ENCODE peak calls at places on chromosomes 4 and X, in ten cellular contexts. Q is brain microvascular endothelial cell, K is Panc1, H is uterus, S is lung, J is transverse colon, C is A673, G is pancreas, B is tibial nerve, D is left ventricle myocardium inferior. I is an unnamed sample.

GRCh38 chrX:83906921-83907320 is 46.0 kb downstream of the CYLC1 start:
- DNase-seq in Q (no peak), K (no peak), H (no peak), S (no peak), J (no peak), C (no peak), G (no peak), B (no peak), D (no peak), I (no peak)

GRCh38 chr4:88738146-88738545 is 40.5 kb upstream of the NAP1L5 start:
- DNase-seq in Q (no peak), K (no peak), H (no peak), S (no peak), J (no peak), C (no peak), G (no peak), B (no peak), D (no peak), I (no peak)

GRCh38 chrX:96704661-96705060 is 20.0 kb downstream of the DIAPH2 start:
- DNase-seq in Q (no peak), K (no peak), H (no peak), S (no peak), J (no peak), C (no peak), G (no peak), B (no peak), D (no peak), I (no peak)

GRCh38 chrX:48711162-48711928 is 14.8 kb downstream of the SUV39H1 start:
- DNase-seq in Q (no peak), K (no peak), H (no peak), S (no peak), J (no peak), C (no peak), G (no peak), B (no peak), D (no peak), I (no peak)

GRCh38 chr4:6198278-6198677 is 2.1 kb downstream of the JAKMIP1 start:
- DNase-seq in Q (no peak), K (no peak), H (no peak), S (no peak), J (no peak), C (no peak), G (no peak), B (no peak), D (no peak), I (no peak)

GRCh38 chr4:137576437-137576836 is 44.1 kb upstream of the PCDH18 start:
- DNase-seq in Q (no peak), K (no peak), H (no peak), S (no peak), J (no peak), C (no peak), G (no peak), B (no peak), D (no peak), I (no peak)

GRCh38 chr4:55637272-55637820 is 1.2 kb upstream of the NMU start:
- DNase-seq in Q (no peak), K (no peak), H (no peak), S (no peak), J (no peak), C (no peak), G (no peak), B (no peak), D (no peak), I (no peak)

GRCh38 chrX:104187931-104188330 is 21.7 kb downstream of the FAM199X start:
- DNase-seq in Q (no peak), K (no peak), H (no peak), S (no peak), J (no peak), C (no peak), G (no peak), B (no peak), D (no peak), I (no peak)

GRCh38 chr4:8702516-8703400 is 110.2 kb downstream of the CPZ start:
- DNase-seq in Q (no peak), K (no peak), H (peak; percentile 1), S (no peak), J (no peak), C (no peak), G (no peak), B (no peak), D (no peak), I (no peak)

DNA sequence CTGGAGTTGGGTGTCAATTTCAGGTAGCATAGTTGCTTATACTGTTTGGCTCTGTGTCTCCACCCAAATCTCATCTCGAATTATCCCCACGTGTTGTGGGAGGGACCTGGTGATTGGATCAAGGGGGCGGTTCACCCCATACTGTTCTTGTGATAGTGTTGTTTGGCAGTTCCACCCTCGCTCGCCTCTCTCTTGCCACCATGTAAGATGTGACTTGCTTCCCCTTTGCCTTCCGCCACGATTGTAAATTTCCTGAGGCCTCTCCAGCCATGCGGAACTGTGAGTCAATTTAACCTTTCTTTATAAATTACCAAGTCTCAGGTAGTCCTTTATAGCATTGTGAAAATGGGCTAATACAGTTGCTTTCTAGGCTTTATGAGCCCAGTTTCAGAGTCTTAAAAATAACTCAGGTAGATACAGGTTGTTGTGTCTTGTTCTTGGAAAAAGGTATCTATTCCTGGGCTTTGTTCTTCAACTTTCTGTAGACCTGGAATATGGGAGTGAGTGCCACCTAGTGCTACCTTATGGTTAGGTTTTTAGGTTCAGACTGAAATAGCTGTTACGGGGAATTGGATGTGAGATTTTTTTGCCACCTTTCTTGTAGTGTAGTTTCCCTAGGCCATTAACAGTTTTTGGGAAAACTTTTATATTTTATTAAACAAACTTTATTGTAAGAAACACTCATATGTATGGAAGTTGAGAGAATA is 15.6 kb downstream of the PGK1 start:
- DNase-seq in Q (no peak), K (no peak), H (no peak), S (no peak), J (no peak), C (no peak), G (no peak), B (no peak), D (no peak), I (no peak)
- TF ChIP-seq CTCF in Q (peak; percentile 22), K (peak; percentile 51), H (no peak), S (no peak), J (no peak), C (peak; percentile 28), G (no peak), B (no peak), D (peak; percentile 18), I (peak; percentile 23)

DNA sequence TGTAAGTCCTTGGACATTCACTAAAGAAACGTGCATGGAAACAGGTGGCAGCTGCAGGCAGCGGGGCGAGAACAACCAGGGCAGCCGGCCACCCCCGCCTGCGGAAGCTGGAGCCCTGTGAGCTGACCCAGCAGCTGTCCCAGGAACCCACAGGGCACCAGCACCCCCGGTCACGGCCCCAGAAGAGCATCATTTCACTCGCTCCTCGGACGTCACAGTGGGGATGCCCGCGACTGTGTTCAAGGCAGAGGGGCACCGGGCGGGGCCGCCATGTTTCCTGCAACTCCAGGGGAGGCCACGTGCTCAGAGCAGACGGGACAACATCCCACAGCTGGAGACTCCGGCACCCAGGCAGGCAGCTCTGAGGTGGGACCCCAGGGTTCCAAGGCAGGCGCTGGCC is 45.0 kb upstream of the CPLX1 start:
- DNase-seq in Q (no peak), K (no peak), H (no peak), S (no peak), J (no peak), C (no peak), G (no peak), B (no peak), D (no peak), I (no peak)
- H3K36me3 ChIP-seq in Q (peaks cover 58% of the 10 kb centered on the region), K (no peaks in the 10 kb centered on the region), H (no peaks in the 10 kb centered on the region), S (peaks cover 81% of the 10 kb centered on the region), J (peaks cover 36% of the 10 kb centered on the region), C (peaks cover 2% of the 10 kb centered on the region), G (peaks cover 18% of the 10 kb centered on the region), B (peaks cover 19% of the 10 kb centered on the region), D (peaks cover 84% of the 10 kb centered on the region), I (peaks cover 48% of the 10 kb centered on the region)

DNA sequence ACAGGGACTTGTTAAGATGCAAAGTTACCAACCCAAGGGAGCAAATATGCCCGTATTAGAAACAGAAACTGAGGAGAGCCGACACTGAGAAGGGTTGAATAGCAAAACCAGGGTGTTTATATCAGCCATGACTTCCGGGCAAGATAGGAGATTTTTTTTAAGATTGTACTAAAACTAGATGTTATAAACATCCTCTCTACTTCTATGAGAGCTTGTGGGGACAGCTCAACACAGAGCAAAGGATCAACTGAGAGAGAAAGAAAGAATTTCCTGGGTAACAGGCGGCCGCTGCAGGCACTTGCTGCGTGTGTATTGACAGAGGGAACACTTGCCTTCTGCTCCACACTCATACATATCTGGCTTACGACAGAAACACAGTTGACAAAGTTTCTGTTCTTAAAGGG is 49.1 kb upstream of the FBXW7 start:
- DNase-seq in Q (no peak), K (no peak), H (no peak), S (no peak), J (no peak), C (no peak), G (no peak), B (no peak), D (no peak), I (no peak)
- H3K4me3 ChIP-seq in Q (no peak overlapping the region), K (no peak overlapping the region), H (no peak overlapping the region), S (no peak overlapping the region), J (no peak overlapping the region), C (no peak overlapping the region), G (no peak overlapping the region), B (peak overlapping the region; percentile 7), D (no peak overlapping the region), I (peak overlapping the region; percentile 41)

GRCh38 chr4:2537011-2537830 is 774 bp downstream of the FAM193A start:
- DNase-seq in Q (no peak), K (no peak), H (peak; percentile 47), S (peak; percentile 60), J (peak; percentile 50), C (peak; percentile 58), G (peak; percentile 34), B (no peak), D (peak; percentile 37), I (peak; percentile 79)

GRCh38 chr4:2536193-2537010 is at the start of gene FAM193A:
- DNase-seq in Q (peak; percentile 98), K (peak; percentile 82), H (peak; percentile 99), S (peak; percentile 99), J (peak; percentile 99), C (peak; percentile 100), G (peak; percentile 100), B (peak; percentile 94), D (peak; percentile 99), I (peak; percentile 100)

GRCh38 chr4:2534904-2535385 is 1.5 kb upstream of the FAM193A start:
- DNase-seq in Q (no peak), K (no peak), H (no peak), S (no peak), J (no peak), C (no peak), G (no peak), B (no peak), D (no peak), I (no peak)

DNA sequence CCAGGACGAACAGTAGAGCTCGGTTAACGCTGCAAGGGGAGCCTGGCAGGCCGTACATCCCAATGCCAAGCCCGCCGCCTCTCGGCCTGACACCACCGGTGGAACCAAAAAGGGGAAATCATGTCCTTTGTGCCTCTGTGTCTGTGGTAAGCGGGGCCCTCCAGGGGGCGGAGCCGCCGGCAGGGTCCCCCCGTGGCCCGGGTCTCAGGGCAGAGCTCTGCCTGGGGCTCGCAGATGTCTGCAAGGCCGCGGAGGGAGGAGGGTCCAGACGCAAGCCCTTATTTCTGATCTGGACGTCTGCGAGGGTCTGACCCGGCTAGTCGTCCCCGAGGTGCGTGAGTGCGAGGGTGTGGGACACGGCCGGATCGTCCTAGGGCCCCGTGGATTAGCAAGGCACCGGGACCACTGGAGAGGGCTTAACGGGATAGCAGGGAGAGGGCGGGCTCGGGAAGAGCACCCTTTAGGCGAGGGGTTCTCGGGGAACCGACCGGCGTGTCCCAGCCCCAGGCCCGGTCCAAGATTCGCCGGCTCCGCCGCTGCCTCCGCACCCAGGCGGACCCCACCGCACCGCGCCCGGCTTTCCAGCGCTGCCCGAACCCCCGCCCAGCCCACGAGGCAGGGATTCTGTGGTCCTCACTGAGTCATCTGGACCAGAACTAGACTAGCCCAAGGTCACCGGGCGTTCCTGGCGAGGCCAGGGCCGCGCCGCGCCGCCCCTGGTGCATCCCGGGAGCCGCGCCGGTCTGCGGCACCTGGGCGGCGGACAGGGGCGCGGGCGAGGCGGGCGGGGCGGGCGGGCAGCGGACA is 858 bp upstream of the FAM193A start:
- DNase-seq in Q (no peak), K (no peak), H (no peak), S (peak; percentile 64), J (peak; percentile 53), C (peak; percentile 64), G (peak; percentile 28), B (no peak), D (peak; percentile 50), I (peak; percentile 79)
- TF ChIP-seq CTCF in Q (peak; percentile 15), K (no peak), H (no peak), S (no peak), J (no peak), C (peak; percentile 32), G (no peak), B (peak; percentile 14), D (peak; percentile 28), I (peak; percentile 50)